ENCODE peak calls at places on chromosome 5, in six cellular contexts. One of them, this sample, is unnamed.

GRCh38 chr5:138901716-138902115 is 26.6 kb upstream of the LRRTM2 start:
- DNase-seq in body of pancreas: no peak
- DNase-seq in AG10803: no peak
- DNase-seq in endodermal cell: no peak
- DNase-seq in GM12865: no peak
- DNase-seq in uterus: no peak
- DNase-seq in this sample: no peak

GRCh38 chr5:169777112-169777511 is 140.0 kb downstream of the DOCK2 start:
- DNase-seq in GM12865: no peak
- DNase-seq in uterus: no peak
- DNase-seq in endodermal cell: no peak
- DNase-seq in body of pancreas: no peak
- DNase-seq in AG10803: no peak
- DNase-seq in this sample: no peak

GRCh38 chr5:34656700-34657549 is 797 bp downstream of the RAI14 start:
- DNase-seq in uterus: peak; percentile 45
- DNase-seq in AG10803: no peak
- DNase-seq in endodermal cell: peak; percentile 66
- DNase-seq in body of pancreas: peak; percentile 34
- DNase-seq in GM12865: no peak
- DNase-seq in this sample: no peak

GRCh38 chr5:108989761-108990392 is 242.2 kb downstream of the FER start:
- DNase-seq in endodermal cell: no peak
- DNase-seq in body of pancreas: no peak
- DNase-seq in AG10803: peak; percentile 14
- DNase-seq in uterus: no peak
- DNase-seq in GM12865: no peak
- DNase-seq in this sample: no peak

GRCh38 chr5:35990524-35990923 is 666 bp downstream of the UGT3A1 start:
- DNase-seq in uterus: no peak
- DNase-seq in GM12865: no peak
- DNase-seq in endodermal cell: no peak
- DNase-seq in body of pancreas: no peak
- DNase-seq in AG10803: no peak
- DNase-seq in this sample: no peak

GRCh38 chr5:180802325-180803180 is at the start of gene MGAT1:
- DNase-seq in body of pancreas: peak; percentile 85
- DNase-seq in AG10803: peak; percentile 88
- DNase-seq in GM12865: peak; percentile 87
- DNase-seq in uterus: peak; percentile 89
- DNase-seq in endodermal cell: peak; percentile 91
- DNase-seq in this sample: peak; percentile 72

GRCh38 chr5:67817652-67818051 is 397.9 kb upstream of the PIK3R1 start:
- DNase-seq in endodermal cell: peak; percentile 54
- DNase-seq in body of pancreas: no peak
- DNase-seq in AG10803: no peak
- DNase-seq in GM12865: no peak
- DNase-seq in uterus: no peak
- DNase-seq in this sample: no peak

GRCh38 chr5:81315336-81315735 is 13.9 kb downstream of the ZCCHC9 start:
- DNase-seq in AG10803: peak; percentile 72
- DNase-seq in uterus: no peak
- DNase-seq in body of pancreas: no peak
- DNase-seq in GM12865: no peak
- DNase-seq in endodermal cell: no peak
- DNase-seq in this sample: peak; percentile 43

GRCh38 chr5:93428868-93429267 is 152.2 kb downstream of the NR2F1-AS1 start:
- DNase-seq in GM12865: no peak
- DNase-seq in endodermal cell: no peak
- DNase-seq in body of pancreas: no peak
- DNase-seq in uterus: no peak
- DNase-seq in AG10803: no peak
- DNase-seq in this sample: peak; percentile 82

GRCh38 chr5:67493676-67494075 is 297.1 kb upstream of the CD180 start:
- DNase-seq in uterus: no peak
- DNase-seq in body of pancreas: no peak
- DNase-seq in GM12865: peak; percentile 11
- DNase-seq in AG10803: peak; percentile 29
- DNase-seq in endodermal cell: peak; percentile 74
- DNase-seq in this sample: peak; percentile 32

GRCh38 chr5:114449836-114450515 is 88.1 kb downstream of the KCNN2 start:
- DNase-seq in body of pancreas: peak; percentile 71
- DNase-seq in endodermal cell: peak; percentile 90
- DNase-seq in GM12865: peak; percentile 79
- DNase-seq in uterus: peak; percentile 58
- DNase-seq in AG10803: peak; percentile 35
- DNase-seq in this sample: peak; percentile 59

GRCh38 chr5:173673295-173674170 is 57.1 kb upstream of the BOD1 start:
- DNase-seq in uterus: no peak
- DNase-seq in body of pancreas: no peak
- DNase-seq in AG10803: no peak
- DNase-seq in endodermal cell: no peak
- DNase-seq in GM12865: no peak
- DNase-seq in this sample: no peak

GRCh38 chr5:15715966-15716365 is 216.0 kb downstream of the FBXL7 start:
- DNase-seq in endodermal cell: no peak
- DNase-seq in AG10803: no peak
- DNase-seq in GM12865: no peak
- DNase-seq in body of pancreas: no peak
- DNase-seq in uterus: no peak
- DNase-seq in this sample: no peak

GRCh38 chr5:2685651-2686050 is 65.8 kb downstream of the IRX2 start:
- DNase-seq in endodermal cell: peak; percentile 61
- DNase-seq in body of pancreas: no peak
- DNase-seq in uterus: no peak
- DNase-seq in AG10803: no peak
- DNase-seq in GM12865: no peak
- DNase-seq in this sample: no peak

GRCh38 chr5:6579535-6579934 is 53.3 kb downstream of the NSUN2 start:
- DNase-seq in GM12865: no peak
- DNase-seq in uterus: no peak
- DNase-seq in AG10803: no peak
- DNase-seq in endodermal cell: no peak
- DNase-seq in body of pancreas: no peak
- DNase-seq in this sample: no peak

DNA sequence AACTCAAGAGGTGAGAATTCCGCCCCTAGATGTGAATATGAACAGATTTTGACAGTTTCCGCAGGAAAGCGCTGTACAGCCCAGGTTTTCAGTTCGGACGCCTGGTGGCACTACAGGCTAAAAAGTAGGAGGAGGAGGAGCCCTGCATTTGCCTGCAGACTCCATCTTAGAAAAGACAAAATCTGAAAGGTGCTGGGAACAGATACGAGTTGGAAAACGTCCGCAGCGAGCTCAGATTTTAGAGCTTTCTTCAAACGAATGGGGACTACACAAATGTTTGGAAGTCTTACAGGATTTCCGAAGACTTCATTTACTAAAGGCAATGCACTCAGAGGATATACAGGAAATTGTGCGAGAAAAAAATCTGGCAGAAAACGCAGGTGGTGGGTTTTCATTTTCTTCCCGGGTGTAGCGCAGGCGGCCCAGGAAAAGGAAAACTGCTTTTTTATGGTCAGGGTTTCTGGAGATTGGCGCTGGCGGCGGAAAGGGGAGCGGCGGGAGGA is 9.9 kb upstream of the PCDHB2 start:
- DNase-seq in uterus: peak; percentile 56
- DNase-seq in body of pancreas: peak; percentile 72
- DNase-seq in GM12865: peak; percentile 12
- DNase-seq in AG10803: peak; percentile 56
- DNase-seq in endodermal cell: peak; percentile 84
- DNase-seq in this sample: peak; percentile 71
- TF ChIP-seq CTCF in uterus: peak; percentile 46
- TF ChIP-seq CTCF in body of pancreas: peak; percentile 37
- TF ChIP-seq CTCF in GM12865: no peak
- TF ChIP-seq CTCF in AG10803: peak; percentile 60
- TF ChIP-seq CTCF in endodermal cell: peak; percentile 84
- TF ChIP-seq CTCF in this sample: peak; percentile 77

GRCh38 chr5:14011089-14012004 is 66.9 kb upstream of the DNAH5 start:
- DNase-seq in endodermal cell: peak; percentile 97
- DNase-seq in body of pancreas: peak; percentile 89
- DNase-seq in AG10803: peak; percentile 90
- DNase-seq in GM12865: peak; percentile 87
- DNase-seq in uterus: peak; percentile 80
- DNase-seq in this sample: peak; percentile 92
- TF ChIP-seq CTCF in endodermal cell: peak; percentile 30
- TF ChIP-seq CTCF in body of pancreas: no peak
- TF ChIP-seq CTCF in AG10803: no peak
- TF ChIP-seq CTCF in GM12865: no peak
- TF ChIP-seq CTCF in uterus: peak; percentile 20
- TF ChIP-seq CTCF in this sample: peak; percentile 44

DNA sequence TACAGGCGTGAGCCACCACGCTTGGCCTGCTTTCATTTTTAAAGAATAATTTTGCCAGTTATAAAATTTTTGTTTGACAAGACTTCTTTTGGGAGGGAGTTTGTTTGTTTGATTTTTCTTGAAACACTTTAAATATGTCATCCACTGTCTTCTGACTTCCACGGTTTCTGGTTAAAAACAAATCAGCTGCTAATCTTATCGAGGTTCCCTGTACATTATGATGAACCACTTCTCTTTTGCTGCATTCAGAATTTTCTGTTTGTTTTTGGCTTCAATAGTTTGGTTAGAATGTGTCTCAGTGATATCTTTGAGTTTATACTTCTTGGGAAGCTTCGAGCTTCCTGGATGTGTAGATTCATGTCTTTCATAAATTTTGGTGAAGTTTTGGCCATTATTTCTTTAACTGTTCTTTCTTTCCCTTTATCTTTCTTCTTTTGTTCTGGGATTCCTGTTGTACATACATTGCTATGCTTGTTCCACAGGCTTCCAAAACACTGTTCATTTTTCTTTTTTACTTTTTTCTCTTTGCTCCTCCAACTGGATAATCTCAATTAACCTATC is 60.8 kb downstream of the MSX2 start:
- DNase-seq in uterus: no peak
- DNase-seq in endodermal cell: no peak
- DNase-seq in body of pancreas: no peak
- DNase-seq in AG10803: no peak
- DNase-seq in GM12865: no peak
- DNase-seq in this sample: no peak
- TF ChIP-seq CTCF in uterus: no peak
- TF ChIP-seq CTCF in endodermal cell: no peak
- TF ChIP-seq CTCF in body of pancreas: no peak
- TF ChIP-seq CTCF in AG10803: no peak
- TF ChIP-seq CTCF in GM12865: no peak
- TF ChIP-seq CTCF in this sample: no peak

GRCh38 chr5:96669919-96670318 is 7.7 kb downstream of the CAST start:
- DNase-seq in AG10803: no peak
- DNase-seq in body of pancreas: no peak
- DNase-seq in uterus: no peak
- DNase-seq in GM12865: no peak
- DNase-seq in endodermal cell: no peak
- DNase-seq in this sample: no peak

GRCh38 chr5:96663608-96664007 is 1.4 kb downstream of the CAST start:
- DNase-seq in AG10803: no peak
- DNase-seq in GM12865: no peak
- DNase-seq in body of pancreas: no peak
- DNase-seq in uterus: no peak
- DNase-seq in endodermal cell: no peak
- DNase-seq in this sample: no peak

GRCh38 chr5:96673127-96673526 is 11.0 kb downstream of the CAST start:
- DNase-seq in uterus: no peak
- DNase-seq in endodermal cell: no peak
- DNase-seq in body of pancreas: no peak
- DNase-seq in GM12865: no peak
- DNase-seq in AG10803: no peak
- DNase-seq in this sample: no peak

GRCh38 chr5:96664669-96665068 is 2.5 kb downstream of the CAST start:
- DNase-seq in endodermal cell: no peak
- DNase-seq in uterus: no peak
- DNase-seq in body of pancreas: no peak
- DNase-seq in AG10803: no peak
- DNase-seq in GM12865: no peak
- DNase-seq in this sample: no peak

DNA sequence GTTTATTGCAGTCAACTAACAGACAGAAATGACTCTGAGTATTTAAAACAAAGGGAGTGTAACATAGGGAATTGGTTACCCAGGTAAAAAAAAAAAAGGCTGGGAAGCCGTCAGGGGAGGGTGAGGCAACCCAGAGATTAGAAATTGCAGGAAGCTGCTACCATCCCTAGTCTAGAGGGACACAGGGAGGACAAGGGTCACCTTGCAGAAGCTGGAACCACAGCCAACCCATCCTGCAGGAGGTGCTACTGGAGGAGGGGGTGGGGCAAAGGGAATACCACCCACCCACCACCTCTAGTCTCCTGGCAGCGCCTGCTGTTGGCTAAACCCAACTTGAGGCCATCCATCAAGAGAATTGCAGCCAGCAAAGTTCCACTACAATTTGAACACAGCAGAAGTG is 6.5 kb downstream of the CAST start:
- DNase-seq in GM12865: no peak
- DNase-seq in endodermal cell: peak; percentile 72
- DNase-seq in AG10803: no peak
- DNase-seq in uterus: no peak
- DNase-seq in body of pancreas: no peak
- DNase-seq in this sample: no peak
- TF ChIP-seq CTCF in GM12865: no peak
- TF ChIP-seq CTCF in endodermal cell: peak; percentile 24
- TF ChIP-seq CTCF in AG10803: no peak
- TF ChIP-seq CTCF in uterus: no peak
- TF ChIP-seq CTCF in body of pancreas: no peak
- TF ChIP-seq CTCF in this sample: no peak